ENCODE peak calls at places on chromosomes 16 and 17, in five cellular contexts. N, O, G, U and V are unnamed samples.

GRCh38 chr16:80667925-80668324 is 127.1 kb downstream of the DYNLRB2 start:
- DNase-seq in N (no peak), O (no peak), G (no peak), U (no peak), V (no peak)

GRCh38 chr17:80892900-80893603 is 98.6 kb upstream of the CHMP6 start:
- DNase-seq in N (no peak), O (no peak), G (no peak), U (peak), V (no peak)

GRCh38 chr16:710500-711075 is 4.3 kb upstream of the METRN start:
- DNase-seq in N (no peak), O (no peak), G (no peak), U (no peak), V (no peak)

GRCh38 chr17:14080847-14081251 is 11.5 kb downstream of the COX10 start:
- DNase-seq in N (no peak), O (no peak), G (no peak), U (peak), V (no peak)

GRCh38 chr17:65409381-65409780 is 152.1 kb downstream of the AXIN2 start:
- DNase-seq in N (no peak), O (no peak), G (no peak), U (no peak), V (no peak)

GRCh38 chr16:50771366-50771765 is 29.5 kb downstream of the CYLD start:
- DNase-seq in N (no peak), O (no peak), G (no peak), U (peak), V (no peak)

GRCh38 chr17:4772235-4772613 is 538 bp downstream of the TM4SF5 start:
- DNase-seq in N (no peak), O (no peak), G (no peak), U (no peak), V (no peak)

GRCh38 chr16:17555176-17555575 is 84.4 kb upstream of the XYLT1 start:
- DNase-seq in N (no peak), O (no peak), G (no peak), U (no peak), V (no peak)

GRCh38 chr17:64214950-64215349 is 48.1 kb downstream of the TEX2 start:
- DNase-seq in N (no peak), O (no peak), G (no peak), U (no peak), V (no peak)

GRCh38 chr16:4544483-4544882 is 5.9 kb upstream of the CDIP1 start:
- DNase-seq in N (no peak), O (no peak), G (no peak), U (no peak), V (no peak)

GRCh38 chr17:82917656-82918345 is 78.0 kb upstream of the ZNF750 start:
- DNase-seq in N (no peak), O (no peak), G (peak), U (no peak), V (no peak)